ENCODE peak calls at places on chromosome 10, in seven cellular contexts. F is mesenchymal stem cell, E is trophoblast cell, N is IMR-90, V is neuronal stem cell, M is mesendoderm, G is H1. I is an unnamed sample.
A peak's percentile ranks its signal among the peaks of the same experiment; 100 is the strongest.

GRCh38 chr10:87931836-87932230 is 68.4 kb downstream of the PTEN start:
- DNase-seq in M (no peak), G (no peak), V (no peak), F (peak; percentile 64), N (peak; percentile 60), E (peak; percentile 38), I (no peak)

GRCh38 chr10:117546020-117546629 is 3.6 kb downstream of the EMX2 start:
- DNase-seq in M (peak; percentile 10), N (no peak), F (no peak), E (no peak), V (no peak), G (no peak), I (no peak)

GRCh38 chr10:124320778-124321432 is 97.8 kb downstream of the OAT start:
- DNase-seq in M (no peak), N (no peak), F (no peak), E (no peak), V (no peak), G (no peak), I (peak; percentile 20)

GRCh38 chr10:103648951-103649532 is 155.5 kb downstream of the NEURL1 start:
- DNase-seq in N (peak; percentile 16), M (no peak), V (no peak), E (no peak), G (no peak), F (no peak), I (no peak)

GRCh38 chr10:74058071-74058470 is 60.2 kb downstream of the VCL start:
- DNase-seq in F (no peak), M (no peak), N (no peak), E (no peak), G (no peak), V (no peak), I (no peak)

GRCh38 chr10:69303632-69304035 is 25.3 kb downstream of the HK1 start:
- DNase-seq in F (no peak), E (no peak), M (no peak), N (peak; percentile 44), V (no peak), G (no peak), I (no peak)

GRCh38 chr10:5595591-5596590 is 70.5 kb downstream of the ASB13 start:
- DNase-seq in F (peak; percentile 83), G (no peak), V (no peak), M (peak; percentile 62), N (peak; percentile 93), E (peak; percentile 92), I (no peak)

GRCh38 chr10:116907588-116907987 is 58.3 kb downstream of the ENO4 start:
- DNase-seq in F (no peak), G (no peak), E (peak; percentile 5), M (no peak), V (no peak), N (no peak), I (no peak)

GRCh38 chr10:89481662-89482061 is 53.7 kb downstream of the SLC16A12 start:
- DNase-seq in V (no peak), M (no peak), E (peak; percentile 91), N (peak; percentile 93), F (peak; percentile 87), G (no peak), I (no peak)

GRCh38 chr10:98041352-98042043 is 11.1 kb upstream of the CRTAC1 start:
- DNase-seq in G (peak; percentile 49), E (peak; percentile 85), N (peak; percentile 39), F (peak; percentile 62), V (peak; percentile 65), M (peak; percentile 81), I (peak; percentile 78)

GRCh38 chr10:88783734-88784133 is 18.8 kb upstream of the LIPM start:
- DNase-seq in F (peak; percentile 16), N (peak; percentile 41), M (no peak), V (no peak), E (no peak), G (no peak), I (no peak)

GRCh38 chr10:84552478-84552877 is 224.1 kb downstream of the CCSER2 start:
- DNase-seq in G (no peak), V (no peak), F (no peak), M (peak; percentile 79), E (no peak), N (no peak), I (peak; percentile 53)

GRCh38 chr10:52376665-52377354 is 62.7 kb downstream of the DKK1 start:
- DNase-seq in E (no peak), V (no peak), G (no peak), M (peak; percentile 75), N (no peak), F (no peak), I (no peak)

GRCh38 chr10:119818889-119819270 is 53.8 kb downstream of the MCMBP start:
- DNase-seq in N (no peak), V (peak; percentile 62), F (no peak), G (peak; percentile 10), E (peak; percentile 23), M (peak; percentile 84), I (peak; percentile 47)

GRCh38 chr10:118870467-118871243 is 115.9 kb upstream of the CACUL1 start:
- DNase-seq in N (peak; percentile 39), F (peak; percentile 88), M (peak; percentile 63), E (peak; percentile 95), G (no peak), V (no peak), I (no peak)

GRCh38 chr10:87799860-87800259 is 18.2 kb downstream of the ATAD1 start:
- DNase-seq in N (no peak), M (peak; percentile 61), G (no peak), F (no peak), V (no peak), E (no peak), I (no peak)

GRCh38 chr10:71260622-71261325 is 48.4 kb downstream of the UNC5B start:
- DNase-seq in G (no peak), V (peak; percentile 26), F (peak; percentile 92), E (no peak), N (peak; percentile 96), M (peak; percentile 63), I (no peak)

GRCh38 chr10:22554481-22555182 is 159.7 kb downstream of the PIP4K2A start:
- DNase-seq in F (peak; percentile 82), G (no peak), N (peak; percentile 87), M (no peak), V (peak; percentile 54), E (no peak), I (no peak)

GRCh38 chr10:115129752-115130151 is 36.6 kb downstream of the ATRNL1 start:
- DNase-seq in F (peak; percentile 52), M (peak; percentile 34), G (no peak), V (peak; percentile 24), N (peak; percentile 37), E (peak; percentile 73), I (no peak)

GRCh38 chr10:109963439-109963838 is 40.1 kb upstream of the XPNPEP1 start:
- DNase-seq in N (peak; percentile 58), F (no peak), V (no peak), G (no peak), M (peak; percentile 48), E (no peak), I (no peak)

GRCh38 chr10:26755443-26755903 is 58.0 kb downstream of the PDSS1 start:
- DNase-seq in E (no peak), N (peak; percentile 65), G (no peak), V (no peak), F (peak; percentile 61), M (peak; percentile 46), I (no peak)

GRCh38 chr10:25130911-25131310 is 43.9 kb upstream of the GPR158 start:
- DNase-seq in G (no peak), E (peak; percentile 71), F (no peak), V (no peak), M (no peak), N (peak; percentile 36), I (no peak)

GRCh38 chr10:102394079-102394800 is 1.3 kb upstream of the NFKB2 start:
- DNase-seq in F (peak; percentile 99), G (peak; percentile 65), N (peak; percentile 95), V (peak; percentile 90), E (peak; percentile 100), M (peak; percentile 92), I (peak; percentile 95)

GRCh38 chr10:58856508-58857240 is 319.8 kb upstream of the PHYHIPL start:
- DNase-seq in E (peak; percentile 77), F (peak; percentile 80), G (peak; percentile 21), V (no peak), N (peak; percentile 96), M (peak; percentile 91), I (peak; percentile 34)

GRCh38 chr10:11856089-11856488 is 32.9 kb downstream of the PROSER2 start:
- DNase-seq in V (no peak), N (no peak), M (no peak), F (no peak), E (no peak), G (no peak), I (no peak)
- H3K4me2 ChIP-seq in V (no peak overlapping the region), N (no peak overlapping the region), M (no peak overlapping the region), F (no peak overlapping the region), E (no peak overlapping the region), G (no peak overlapping the region), I (no peak overlapping the region)

DNA sequence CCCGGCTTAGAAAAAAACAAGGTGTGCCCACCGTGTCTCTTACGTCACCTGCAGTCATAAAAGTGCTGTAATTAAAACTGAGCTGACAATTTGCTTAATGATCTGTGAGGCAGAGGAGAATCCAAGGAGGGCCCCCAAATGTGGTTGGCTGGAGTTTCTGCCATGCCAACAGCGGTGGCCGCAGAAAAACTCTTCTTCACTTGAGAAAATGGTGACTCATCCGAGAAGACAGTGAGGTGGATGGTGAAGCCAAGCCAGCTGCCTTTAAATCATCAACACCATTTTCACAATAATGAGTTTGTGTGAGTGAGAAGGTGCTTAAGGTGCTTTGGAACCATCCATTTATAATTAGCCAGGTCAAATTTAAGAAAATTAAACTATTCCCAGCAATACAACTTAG is 298.2 kb downstream of the GATA3 start:
- DNase-seq in G (no peak), N (no peak), V (no peak), M (no peak), E (no peak), F (no peak), I (no peak)
- H3K4ac ChIP-seq in G (no peak overlapping the region), N (no peak overlapping the region), V (no peak overlapping the region), M (no peak overlapping the region), E (no peak overlapping the region), F (no peak overlapping the region), I (no peak overlapping the region)

GRCh38 chr10:113999520-113999919 is 44.1 kb upstream of the ADRB1 start:
- DNase-seq in M (no peak), G (no peak), F (no peak), N (no peak), E (no peak), V (no peak), I (no peak)
- H3K18ac ChIP-seq in M (no peak overlapping the region), G (no peak overlapping the region), F (no peak overlapping the region), N (no peak overlapping the region), E (no peak overlapping the region), V (no peak overlapping the region), I (no peak overlapping the region)

GRCh38 chr10:99944860-99945259 is 64.9 kb downstream of the DNMBP start:
- DNase-seq in M (no peak), V (no peak), E (no peak), F (no peak), G (no peak), N (no peak), I (no peak)

GRCh38 chr10:99941942-99942835 is 67.6 kb downstream of the DNMBP start:
- DNase-seq in M (peak; percentile 40), E (no peak), V (no peak), N (peak; percentile 78), G (no peak), F (peak; percentile 85), I (no peak)

GRCh38 chr10:99943908-99944307 is 65.8 kb downstream of the DNMBP start:
- DNase-seq in E (no peak), G (no peak), M (no peak), F (no peak), N (no peak), V (no peak), I (no peak)

DNA sequence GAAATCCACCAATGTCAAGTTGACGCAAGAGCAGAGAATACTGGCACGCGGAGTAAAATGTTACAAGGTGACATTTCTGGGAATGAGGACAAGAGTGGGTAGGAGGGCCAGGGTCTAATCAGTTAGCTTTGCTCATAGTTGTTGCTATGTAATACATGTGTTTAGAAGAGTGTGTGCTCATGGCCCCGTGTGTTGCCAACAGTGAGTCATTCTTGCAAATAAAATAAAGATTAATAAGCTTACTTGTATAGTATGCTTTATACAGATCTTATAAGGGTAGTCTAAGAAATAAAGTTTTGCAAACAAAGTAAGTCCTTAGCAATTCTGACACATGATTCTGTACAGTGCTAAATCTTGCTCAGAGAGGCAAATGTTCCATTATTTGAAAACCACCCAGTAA is 64.5 kb downstream of the DNMBP start:
- DNase-seq in E (peak; percentile 65), N (peak; percentile 93), M (no peak), G (no peak), V (no peak), F (peak; percentile 81), I (no peak)
- H3K4me2 ChIP-seq in E (no peak overlapping the region), N (peak overlapping the region; percentile 48), M (no peak overlapping the region), G (no peak overlapping the region), V (no peak overlapping the region), F (no peak overlapping the region), I (no peak overlapping the region)